ENCODE peak calls at places on chromosomes 1 and 21, in six cellular contexts. G is T-helper 17 cell; I is midbrain; M is prostate gland; F is CD8-positive, alpha-beta memory T cell; D is cardiac muscle cell. W is an unnamed sample.
A peak's percentile ranks its signal among the peaks of the same experiment; 100 is the strongest.

GRCh38 chr1:211133841-211134669 is at the start of gene KCNH1:
- DNase-seq in G (peak; percentile 65), I (peak; percentile 94), M (peak; percentile 52), D (peak; percentile 94), F (peak; percentile 79), W (peak; percentile 40)

GRCh38 chr1:67635055-67635809 is 49.8 kb upstream of the GADD45A start:
- DNase-seq in G (no peak), M (no peak), I (no peak), D (no peak), F (no peak), W (no peak)

GRCh38 chr1:50949286-50949982 is 10.6 kb downstream of the FAF1 start:
- DNase-seq in G (no peak), F (no peak), I (no peak), M (no peak), D (no peak), W (no peak)

GRCh38 chr1:25871086-25871703 is 4.3 kb downstream of the PAQR7 start:
- DNase-seq in F (no peak), D (no peak), G (no peak), I (no peak), M (peak; percentile 64), W (no peak)

GRCh38 chr1:6282577-6283270 is 21.8 kb upstream of the GPR153 start:
- DNase-seq in M (no peak), F (no peak), D (no peak), G (no peak), I (no peak), W (no peak)

GRCh38 chr1:205450448-205450847 is 5.4 kb downstream of the BLACAT1 start:
- DNase-seq in M (no peak), G (no peak), I (no peak), F (no peak), D (peak; percentile 41), W (no peak)

GRCh38 chr1:12454406-12455391 is 163.3 kb downstream of the DHRS3 start:
- DNase-seq in F (no peak), M (peak; percentile 62), D (peak; percentile 34), G (no peak), I (no peak), W (no peak)

GRCh38 chr1:234961468-234962339 is 166.9 kb downstream of the TOMM20 start:
- DNase-seq in F (no peak), M (peak; percentile 69), G (no peak), D (no peak), I (no peak), W (no peak)

GRCh38 chr21:38297193-38297592 is 40.4 kb downstream of the KCNJ15 start:
- DNase-seq in I (no peak), F (no peak), G (no peak), M (peak; percentile 64), D (peak; percentile 10), W (no peak)

GRCh38 chr1:960371-961131 is at the start of gene KLHL17:
- DNase-seq in M (peak; percentile 46), F (peak; percentile 80), I (peak; percentile 61), D (peak; percentile 78), G (peak; percentile 71), W (peak; percentile 78)

GRCh38 chr1:2105781-2106524 is 55.7 kb downstream of the PRKCZ start:
- DNase-seq in I (no peak), D (no peak), M (no peak), F (no peak), G (no peak), W (no peak)

GRCh38 chr1:157357111-157357510 is 195.2 kb downstream of the FCRL5 start:
- DNase-seq in I (no peak), F (no peak), G (no peak), M (no peak), D (no peak), W (no peak)

GRCh38 chr1:7915826-7916225 is 24.8 kb downstream of the TNFRSF9 start:
- DNase-seq in M (no peak), F (peak; percentile 76), G (no peak), D (no peak), I (no peak), W (no peak)

GRCh38 chr1:15799928-15800835 is 7.3 kb downstream of the UQCRHL start:
- DNase-seq in I (no peak), G (no peak), F (no peak), M (peak; percentile 58), D (peak; percentile 56), W (no peak)

GRCh38 chr1:111476761-111477309 is 3.1 kb downstream of the C1orf162 start:
- DNase-seq in D (no peak), F (peak; percentile 61), I (no peak), M (no peak), G (peak; percentile 9), W (no peak)

GRCh38 chr1:26354972-26355371 is 1.0 kb upstream of the CRYBG2 start:
- DNase-seq in I (no peak), D (no peak), G (no peak), F (no peak), M (no peak), W (no peak)

GRCh38 chr1:16921391-16922185 is at the start of gene CROCC:
- DNase-seq in M (no peak), I (no peak), F (peak; percentile 64), G (no peak), D (peak; percentile 66), W (peak; percentile 35)

GRCh38 chr1:156502396-156502748 is 1.8 kb upstream of the MEF2D start:
- DNase-seq in F (no peak), I (no peak), G (no peak), D (no peak), M (no peak), W (no peak)

GRCh38 chr1:83033682-83034081 is 965.2 kb downstream of the TTLL7 start:
- DNase-seq in D (no peak), M (no peak), F (no peak), I (no peak), G (no peak), W (no peak)

GRCh38 chr1:11013160-11013531 is 692 bp downstream of the TARDBP start:
- DNase-seq in M (peak; percentile 8), F (no peak), D (no peak), G (no peak), I (no peak), W (no peak)

GRCh38 chr1:61053281-61053711 is 29.1 kb upstream of the NFIA start:
- DNase-seq in F (no peak), G (no peak), M (no peak), I (no peak), D (no peak), W (no peak)

GRCh38 chr21:43893536-43894205 is 28.6 kb downstream of the AGPAT3 start:
- DNase-seq in F (no peak), I (no peak), M (no peak), D (peak; percentile 49), G (no peak), W (no peak)

GRCh38 chr1:206674745-206675175 is 9.9 kb upstream of the MAPKAPK2 start:
- DNase-seq in I (no peak), G (no peak), M (peak; percentile 89), F (no peak), D (no peak), W (no peak)

GRCh38 chr1:167648252-167648849 is 18.3 kb downstream of the RCSD1 start:
- DNase-seq in M (no peak), F (no peak), D (no peak), I (no peak), G (no peak), W (no peak)

GRCh38 chr1:36529762-36530260 is 47.1 kb upstream of the CSF3R start:
- DNase-seq in F (no peak), G (no peak), I (no peak), D (no peak), M (no peak), W (no peak)

GRCh38 chr21:34198232-34199120 is 125.1 kb downstream of the MRPS6 start:
- DNase-seq in F (no peak), G (no peak), D (peak; percentile 18), M (no peak), I (no peak), W (peak; percentile 18)

GRCh38 chr1:227892930-227893695 is 54.6 kb downstream of the WNT9A start:
- DNase-seq in D (no peak), F (no peak), M (peak; percentile 2), G (no peak), I (no peak), W (no peak)

GRCh38 chr1:54950361-54951163 is 29.9 kb upstream of the TMEM61 start:
- DNase-seq in D (peak; percentile 74), M (peak; percentile 75), G (peak; percentile 20), I (peak; percentile 88), F (peak; percentile 54), W (peak; percentile 26)

GRCh38 chr1:150974580-150975478 is at the start of gene CERS2:
- DNase-seq in M (peak; percentile 77), G (peak; percentile 72), I (peak; percentile 80), F (peak; percentile 85), D (peak; percentile 93), W (peak; percentile 71)

GRCh38 chr1:51303751-51304196 is 26.6 kb downstream of the TTC39A start:
- DNase-seq in G (no peak), M (no peak), F (no peak), D (no peak), I (no peak), W (no peak)

GRCh38 chr1:55448261-55448660 is 233.1 kb upstream of the USP24 start:
- DNase-seq in I (no peak), F (no peak), D (no peak), G (no peak), M (no peak), W (no peak)

GRCh38 chr1:117512728-117513321 is 93.0 kb upstream of the TENT5C start:
- DNase-seq in I (peak; percentile 29), F (no peak), M (no peak), D (peak; percentile 21), G (no peak), W (no peak)

GRCh38 chr1:218705911-218706893 is 361.1 kb downstream of the TGFB2 start:
- DNase-seq in I (no peak), M (no peak), D (no peak), F (no peak), G (no peak), W (no peak)

GRCh38 chr1:30126839-30127238 is 596.5 kb downstream of the MATN1 start:
- DNase-seq in F (no peak), G (no peak), I (no peak), M (no peak), D (peak; percentile 47), W (no peak)

GRCh38 chr1:107900083-107900945 is 64.7 kb downstream of the VAV3 start:
- DNase-seq in D (no peak), G (no peak), M (no peak), F (no peak), I (no peak), W (no peak)

GRCh38 chr21:14290584-14290983 is 74.6 kb downstream of the RBM11 start:
- DNase-seq in F (no peak), M (no peak), G (no peak), D (no peak), I (no peak), W (no peak)

GRCh38 chr1:210372491-210372890 is 43.8 kb downstream of the HHAT start:
- DNase-seq in F (no peak), G (no peak), I (no peak), M (no peak), D (no peak), W (no peak)

GRCh38 chr1:228046421-228047182 is 35.9 kb upstream of the ARF1 start:
- DNase-seq in M (no peak), D (no peak), F (no peak), I (no peak), G (no peak), W (no peak)

GRCh38 chr1:37633040-37633949 is 1.4 kb downstream of the RSPO1 start:
- DNase-seq in I (no peak), G (no peak), D (peak; percentile 8), M (no peak), F (no peak), W (no peak)